ENCODE peak calls at places on chromosomes 6 and 20, in six cellular contexts. C, A, V, Y, Z and X are unnamed samples.

GRCh38 chr6:28742668-28743270 is 181.0 kb downstream of the TRIM27 start:
- DNase-seq in C (peak), A (peak), V (no peak), Y (peak), Z (peak), X (peak)

GRCh38 chr6:114432380-114432779 is 89.6 kb upstream of the HS3ST5 start:
- DNase-seq in C (no peak), A (no peak), V (no peak), Y (no peak), Z (no peak), X (peak)

GRCh38 chr6:38117281-38117680 is 297.8 kb downstream of the ZFAND3 start:
- DNase-seq in C (no peak), A (no peak), V (no peak), Y (peak), Z (no peak), X (no peak)

GRCh38 chr6:163309491-163310026 is 105.0 kb upstream of the QKI start:
- DNase-seq in C (no peak), A (no peak), V (no peak), Y (peak), Z (no peak), X (no peak)

GRCh38 chr20:37095108-37095608 is 639 bp downstream of the RBL1 start:
- DNase-seq in C (no peak), A (peak), V (no peak), Y (no peak), Z (peak), X (peak)

GRCh38 chr6:38185752-38186151 is 366.2 kb downstream of the ZFAND3 start:
- DNase-seq in C (no peak), A (no peak), V (no peak), Y (no peak), Z (no peak), X (no peak)

GRCh38 chr6:83258517-83258916 is 65.4 kb downstream of the RWDD2A start:
- DNase-seq in C (no peak), A (no peak), V (no peak), Y (no peak), Z (no peak), X (no peak)

GRCh38 chr6:40982917-40983316 is 56.1 kb downstream of the UNC5CL start:
- DNase-seq in C (no peak), A (no peak), V (no peak), Y (no peak), Z (no peak), X (no peak)

GRCh38 chr6:3162565-3163247 is 5.4 kb upstream of the TUBB2A start:
- DNase-seq in C (peak), A (peak), V (no peak), Y (peak), Z (peak), X (peak)

GRCh38 chr6:39048481-39049399 is at the start of gene GLP1R:
- DNase-seq in C (no peak), A (no peak), V (no peak), Y (no peak), Z (no peak), X (peak)

GRCh38 chr6:118677193-118677592 is 25.8 kb upstream of the CEP85L start:
- DNase-seq in C (no peak), A (peak), V (no peak), Y (no peak), Z (no peak), X (peak)

GRCh38 chr20:57425150-57426013 is 34.2 kb downstream of the RBM38 start:
- DNase-seq in C (no peak), A (peak), V (no peak), Y (no peak), Z (no peak), X (peak)

GRCh38 chr6:23563329-23563728 is 562.7 kb upstream of the NRSN1 start:
- DNase-seq in C (no peak), A (no peak), V (no peak), Y (no peak), Z (no peak), X (no peak)

GRCh38 chr20:64144144-64144912 is 19.9 kb upstream of the MYT1 start:
- DNase-seq in C (no peak), A (no peak), V (no peak), Y (no peak), Z (no peak), X (no peak)

GRCh38 chr6:85703359-85703758 is 60.7 kb upstream of the SYNCRIP start:
- DNase-seq in C (no peak), A (no peak), V (no peak), Y (no peak), Z (no peak), X (no peak)

GRCh38 chr6:167452338-167453081 is 127.6 kb downstream of the TTLL2 start:
- DNase-seq in C (no peak), A (no peak), V (no peak), Y (no peak), Z (no peak), X (peak)

GRCh38 chr6:14547284-14548001 is 429.9 kb downstream of the CD83 start:
- DNase-seq in C (no peak), A (no peak), V (no peak), Y (no peak), Z (no peak), X (no peak)

GRCh38 chr20:10673831-10674683 is at the start of gene JAG1:
- DNase-seq in C (peak), A (peak), V (peak), Y (peak), Z (peak), X (peak)

GRCh38 chr20:46350201-46350985 is 42.1 kb upstream of the CDH22 start:
- DNase-seq in C (no peak), A (peak), V (peak), Y (peak), Z (no peak), X (peak)

GRCh38 chr6:142893088-142893487 is 51.9 kb downstream of the HIVEP2 start:
- DNase-seq in C (no peak), A (no peak), V (no peak), Y (peak), Z (no peak), X (no peak)

GRCh38 chr6:43763133-43763797 is 6.7 kb upstream of the VEGFA start:
- DNase-seq in C (no peak), A (no peak), V (no peak), Y (no peak), Z (no peak), X (no peak)

GRCh38 chr20:62724692-62725595 is 16.3 kb downstream of the NTSR1 start:
- DNase-seq in C (no peak), A (no peak), V (no peak), Y (no peak), Z (no peak), X (no peak)

GRCh38 chr6:136579800-136580199 is 29.6 kb upstream of the MAP7 start:
- DNase-seq in C (no peak), A (no peak), V (no peak), Y (no peak), Z (no peak), X (no peak)

GRCh38 chr6:33860706-33861474 is 57.1 kb upstream of the MLN start:
- DNase-seq in C (no peak), A (no peak), V (no peak), Y (peak), Z (no peak), X (peak)

GRCh38 chr20:25310268-25310920 is 62.5 kb downstream of the PYGB start:
- DNase-seq in C (peak), A (peak), V (peak), Y (peak), Z (peak), X (peak)
- H3K4me3 ChIP-seq in C (peak), A (peak), V (peak), Y (no peak), Z (peak), X (peak)

DNA sequence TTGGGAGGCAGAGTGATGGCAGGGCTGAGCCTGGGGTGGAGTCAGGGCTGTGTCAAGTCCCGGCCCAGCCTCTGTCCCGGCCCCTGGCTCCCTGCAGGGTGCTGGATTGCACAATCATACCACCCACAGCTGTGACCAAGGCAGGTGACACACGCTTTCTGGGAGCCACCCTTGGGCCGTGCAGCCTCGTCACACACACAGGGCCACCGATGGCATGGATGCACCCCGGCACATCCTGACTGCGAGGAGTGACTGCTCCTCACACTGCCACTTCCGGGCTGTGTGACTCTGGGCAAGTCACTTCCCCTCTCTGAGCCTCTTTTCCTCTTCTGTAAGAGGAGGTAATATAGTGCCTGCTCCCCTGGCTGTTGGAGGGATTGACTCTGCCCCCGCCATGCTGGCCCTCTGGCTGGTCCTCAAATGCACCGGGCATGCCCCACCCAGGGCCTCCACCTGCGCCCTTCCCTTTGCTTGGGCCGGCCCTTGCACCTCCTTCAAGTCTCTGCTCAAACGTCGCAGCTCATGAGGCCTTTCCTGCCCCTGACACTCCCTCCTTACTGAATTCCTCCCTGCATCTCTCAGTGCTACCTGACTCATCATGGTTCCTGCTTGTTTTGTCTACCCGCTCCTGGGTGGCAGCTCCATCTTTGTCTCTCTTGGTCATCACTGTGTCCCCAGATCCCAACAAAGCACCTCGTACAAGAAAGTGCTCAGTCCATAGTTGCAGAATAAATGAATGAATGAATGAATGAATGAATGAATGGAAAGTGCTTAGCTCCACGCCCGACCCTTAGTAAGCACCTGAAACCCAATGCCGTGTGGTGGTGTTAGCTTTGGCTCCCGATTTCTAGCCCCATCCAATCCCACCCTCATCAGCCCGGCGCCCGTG is 93.5 kb downstream of the CEBPB start:
- DNase-seq in C (peak), A (no peak), V (no peak), Y (no peak), Z (peak), X (peak)
- TF ChIP-seq MYC in C (no peak), A (no peak), V (no peak), Y (no peak), Z (peak), X (peak)

GRCh38 chr6:36677059-36677749 is 1.3 kb upstream of the CDKN1A start:
- DNase-seq in C (no peak), A (no peak), V (no peak), Y (peak), Z (peak), X (no peak)
- TF ChIP-seq POLR2A in C (no peak), A (no peak), V (peak), Y (no peak), Z (peak), X (no peak)

GRCh38 chr20:24993337-24994185 is 1.0 kb upstream of the APMAP start:
- DNase-seq in C (peak), A (no peak), V (no peak), Y (peak), Z (peak), X (peak)
- H3K4me3 ChIP-seq in C (peak), A (peak), V (peak), Y (peak), Z (peak), X (peak)

DNA sequence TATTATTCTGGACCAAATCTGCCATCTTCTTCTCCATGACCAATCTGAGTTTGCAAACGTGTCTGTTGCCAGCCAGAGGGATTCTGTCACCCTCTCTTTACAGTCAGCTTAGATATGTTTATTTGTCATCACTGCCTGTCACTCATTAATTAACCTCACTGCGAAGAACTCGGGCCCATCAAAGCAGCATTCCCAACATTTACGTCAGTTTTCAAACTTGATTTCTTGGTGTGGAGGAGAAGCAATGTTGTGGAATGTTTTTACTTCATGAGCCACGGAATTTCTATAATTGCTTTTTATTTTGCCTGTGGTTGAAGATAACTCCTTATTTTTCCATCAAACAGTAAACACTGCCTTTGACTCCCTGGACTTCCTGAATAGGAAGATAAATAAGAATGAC is 91.8 kb upstream of the CNKSR3 start:
- DNase-seq in C (no peak), A (no peak), V (no peak), Y (no peak), Z (no peak), X (no peak)
- TF ChIP-seq MYC in C (no peak), A (no peak), V (no peak), Y (no peak), Z (no peak), X (no peak)

DNA sequence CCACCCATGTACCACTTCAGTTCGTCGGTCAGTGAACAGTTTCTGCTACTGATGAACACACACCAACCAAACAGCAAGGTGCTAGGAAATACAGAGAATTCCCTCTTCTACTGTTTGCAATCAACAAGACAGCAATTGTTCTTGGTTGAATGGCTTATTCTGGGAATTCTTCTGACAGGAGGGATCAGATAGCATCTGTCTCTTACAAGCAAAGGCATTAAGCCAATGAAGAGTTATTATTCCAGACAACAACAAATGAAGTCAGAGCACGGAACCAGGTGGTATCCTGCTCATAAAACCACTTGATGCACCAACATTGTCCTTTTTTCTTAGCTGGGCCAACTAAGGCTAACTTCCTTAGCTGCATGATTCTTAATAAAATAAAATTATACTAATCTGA is 37.8 kb downstream of the PTPRK start:
- DNase-seq in C (no peak), A (no peak), V (no peak), Y (peak), Z (no peak), X (no peak)
- TF ChIP-seq POLR2A in C (no peak), A (no peak), V (no peak), Y (no peak), Z (no peak), X (no peak)

DNA sequence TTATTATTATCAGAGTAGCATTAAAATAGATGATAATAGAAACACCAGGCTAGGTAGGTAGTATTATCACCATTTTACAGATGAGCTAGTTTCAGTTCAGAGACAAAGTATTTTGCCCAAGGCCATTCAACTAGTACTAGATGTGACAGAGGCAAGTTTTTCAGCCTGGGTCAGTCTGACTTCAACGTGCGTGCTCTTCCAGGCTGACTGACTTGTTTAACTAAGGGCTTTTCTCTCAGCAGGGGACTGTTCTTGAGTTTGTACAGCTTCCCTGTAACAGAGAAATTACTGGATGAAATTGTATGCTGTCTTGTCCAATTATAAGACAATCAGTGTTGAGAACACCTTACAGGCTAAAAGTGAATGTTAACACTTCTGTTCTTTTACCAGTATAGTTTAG is 333.5 kb upstream of the MAN1A1 start:
- DNase-seq in C (no peak), A (no peak), V (no peak), Y (no peak), Z (no peak), X (no peak)
- H3K4me3 ChIP-seq in C (no peak), A (no peak), V (no peak), Y (no peak), Z (no peak), X (no peak)

DNA sequence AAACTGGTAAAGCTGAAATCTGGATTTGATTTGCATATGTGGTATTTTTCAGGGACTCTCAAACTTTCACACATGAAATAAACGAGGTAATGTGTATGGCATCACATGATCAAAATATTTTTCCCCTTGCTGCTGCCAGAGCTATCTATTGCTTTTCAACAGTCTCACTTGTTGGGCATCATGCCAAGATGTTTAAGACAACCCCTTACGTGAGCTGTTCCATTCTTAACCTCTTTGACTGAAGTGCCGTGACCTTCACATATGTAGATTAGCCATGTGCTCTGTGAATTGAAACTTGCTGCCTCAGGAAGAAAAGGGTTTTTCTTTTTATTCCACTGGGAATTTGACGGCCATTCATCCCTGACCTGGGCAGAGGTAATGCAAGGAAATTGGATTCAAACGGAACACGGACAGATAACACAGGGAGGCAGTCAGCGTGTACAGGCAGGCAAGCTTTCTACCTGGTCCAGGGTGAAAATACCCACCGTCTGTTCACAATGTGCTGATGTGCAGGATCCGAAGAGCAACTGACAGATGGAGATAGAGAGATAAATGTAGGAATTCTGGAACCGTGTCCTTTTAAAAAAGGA is 14.2 kb downstream of the ARID1B start:
- DNase-seq in C (no peak), A (peak), V (peak), Y (peak), Z (peak), X (peak)
- TF ChIP-seq MYC in C (no peak), A (peak), V (no peak), Y (no peak), Z (no peak), X (no peak)

GRCh38 chr20:31718952-31719643 is 3.6 kb downstream of the BCL2L1 start:
- DNase-seq in C (no peak), A (peak), V (no peak), Y (no peak), Z (no peak), X (no peak)
- TF ChIP-seq POLR2A in C (no peak), A (no peak), V (no peak), Y (no peak), Z (peak), X (no peak)

DNA sequence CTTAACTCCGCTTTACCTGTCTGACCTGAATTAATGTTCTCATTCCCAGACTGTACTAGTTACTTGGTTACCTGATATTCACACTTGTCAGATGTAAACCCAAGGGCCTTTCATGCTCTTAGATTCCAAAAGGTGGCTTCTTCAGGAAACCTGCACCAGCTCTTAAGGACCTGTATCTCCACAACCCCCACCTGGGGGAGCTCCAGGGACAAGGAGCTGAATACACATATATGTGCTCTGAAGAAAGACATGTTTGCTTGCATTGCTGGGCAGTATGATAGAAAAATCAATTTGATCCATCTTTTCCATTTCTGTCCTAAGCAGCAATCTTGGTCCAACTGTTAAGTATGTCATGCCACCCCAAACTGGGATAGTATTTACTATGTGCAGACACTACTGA is 64.8 kb upstream of the POU3F2 start:
- DNase-seq in C (peak), A (peak), V (no peak), Y (no peak), Z (peak), X (peak)
- H3K4me3 ChIP-seq in C (no peak), A (no peak), V (no peak), Y (no peak), Z (no peak), X (no peak)